ENCODE peak calls at places on chromosomes 11 and 22, in five cellular contexts. N is GM12865; K is RWPE1; Q is BJ; O is stimulated activated naive B cell treated with anti-CD40 and anti-IgM and Interleukin-4, amounts not matched to agents 10 μg/mL and 1 μg/mL and 100 μg/mL, for 72 hours. E is an unnamed sample.
A peak's percentile ranks its signal among the peaks of the same experiment; 100 is the strongest.

GRCh38 chr11:29224739-29225384 is 792.0 kb downstream of the KCNA4 start:
- DNase-seq in N (peak; percentile 18), K (no peak), Q (no peak), O (no peak), E (no peak)

GRCh38 chr22:20422965-20423635 is 14.5 kb downstream of the SCARF2 start:
- DNase-seq in N (no peak), K (no peak), Q (no peak), O (no peak), E (no peak)

GRCh38 chr22:17578129-17578754 is 14.9 kb downstream of the SLC25A18 start:
- DNase-seq in N (no peak), K (no peak), Q (no peak), O (no peak), E (no peak)

GRCh38 chr22:17501679-17502285 is 61.5 kb upstream of the SLC25A18 start:
- DNase-seq in N (peak; percentile 80), K (peak; percentile 46), Q (peak; percentile 4), O (peak; percentile 15), E (peak; percentile 77)

GRCh38 chr22:50688448-50688847 is 15.8 kb downstream of the SHANK3 start:
- DNase-seq in N (no peak), K (no peak), Q (no peak), O (no peak), E (no peak)

GRCh38 chr11:105229758-105230157 is 90.2 kb upstream of the CARD18 start:
- DNase-seq in N (no peak), K (no peak), Q (no peak), O (no peak), E (no peak)

GRCh38 chr22:37105154-37105553 is 4.4 kb downstream of the TMPRSS6 start:
- DNase-seq in N (no peak), K (no peak), Q (no peak), O (no peak), E (no peak)

GRCh38 chr22:44889233-44889878 is 120.4 kb downstream of the PHF21B start:
- DNase-seq in N (peak; percentile 11), K (no peak), Q (no peak), O (no peak), E (no peak)

GRCh38 chr11:10041337-10041736 is 252.7 kb downstream of the SBF2 start:
- DNase-seq in N (no peak), K (no peak), Q (no peak), O (no peak), E (no peak)

GRCh38 chr11:123477205-123477907 is 47.3 kb downstream of the GRAMD1B start:
- DNase-seq in N (no peak), K (no peak), Q (no peak), O (no peak), E (no peak)

GRCh38 chr11:45173064-45173463 is 26.6 kb downstream of the PRDM11 start:
- DNase-seq in N (no peak), K (no peak), Q (no peak), O (no peak), E (peak; percentile 83)